ENCODE peak calls at places on chromosomes 11 and 22, in ten cellular contexts. One of them, this sample, is unnamed.

GRCh38 chr11:34960277-34960676 is 43.9 kb downstream of the PDHX start:
- DNase-seq in coronary artery: no peak
- DNase-seq in substantia nigra: no peak
- DNase-seq in mammary epithelial cell: no peak
- DNase-seq in A549: no peak
- DNase-seq in dorsolateral prefrontal cortex: no peak
- DNase-seq in fibroblast of lung: no peak
- DNase-seq in tibial artery: peak; percentile 21
- DNase-seq in cardiac muscle cell: peak; percentile 4
- DNase-seq in heart right ventricle: peak; percentile 22
- DNase-seq in this sample: no peak

GRCh38 chr11:120198787-120199469 is 11.9 kb upstream of the OAF start:
- DNase-seq in tibial artery: no peak
- DNase-seq in fibroblast of lung: no peak
- DNase-seq in heart right ventricle: no peak
- DNase-seq in cardiac muscle cell: no peak
- DNase-seq in coronary artery: no peak
- DNase-seq in dorsolateral prefrontal cortex: no peak
- DNase-seq in substantia nigra: no peak
- DNase-seq in mammary epithelial cell: no peak
- DNase-seq in A549: no peak
- DNase-seq in this sample: peak; percentile 40

GRCh38 chr11:1198766-1199688 is 23.8 kb upstream of the MUC5B start:
- DNase-seq in substantia nigra: no peak
- DNase-seq in fibroblast of lung: no peak
- DNase-seq in A549: no peak
- DNase-seq in heart right ventricle: no peak
- DNase-seq in tibial artery: peak; percentile 10
- DNase-seq in coronary artery: no peak
- DNase-seq in cardiac muscle cell: no peak
- DNase-seq in mammary epithelial cell: no peak
- DNase-seq in dorsolateral prefrontal cortex: no peak
- DNase-seq in this sample: peak; percentile 10

GRCh38 chr11:104891135-104891534 is 7.1 kb downstream of the CASP12 start:
- DNase-seq in cardiac muscle cell: no peak
- DNase-seq in coronary artery: no peak
- DNase-seq in tibial artery: no peak
- DNase-seq in fibroblast of lung: no peak
- DNase-seq in substantia nigra: no peak
- DNase-seq in A549: no peak
- DNase-seq in mammary epithelial cell: no peak
- DNase-seq in dorsolateral prefrontal cortex: no peak
- DNase-seq in heart right ventricle: no peak
- DNase-seq in this sample: no peak

GRCh38 chr11:126079640-126080205 is 17.1 kb upstream of the CDON start:
- DNase-seq in cardiac muscle cell: no peak
- DNase-seq in A549: no peak
- DNase-seq in substantia nigra: no peak
- DNase-seq in fibroblast of lung: no peak
- DNase-seq in tibial artery: no peak
- DNase-seq in coronary artery: no peak
- DNase-seq in dorsolateral prefrontal cortex: no peak
- DNase-seq in mammary epithelial cell: no peak
- DNase-seq in heart right ventricle: no peak
- DNase-seq in this sample: no peak

GRCh38 chr11:22690245-22690644 is 23.8 kb downstream of the GAS2 start:
- DNase-seq in dorsolateral prefrontal cortex: no peak
- DNase-seq in coronary artery: no peak
- DNase-seq in heart right ventricle: no peak
- DNase-seq in fibroblast of lung: no peak
- DNase-seq in A549: no peak
- DNase-seq in tibial artery: no peak
- DNase-seq in cardiac muscle cell: no peak
- DNase-seq in mammary epithelial cell: no peak
- DNase-seq in substantia nigra: no peak
- DNase-seq in this sample: no peak

GRCh38 chr11:111736191-111736590 is 30.0 kb downstream of the PPP2R1B start:
- DNase-seq in heart right ventricle: peak; percentile 20
- DNase-seq in dorsolateral prefrontal cortex: no peak
- DNase-seq in A549: no peak
- DNase-seq in coronary artery: no peak
- DNase-seq in tibial artery: peak; percentile 40
- DNase-seq in fibroblast of lung: peak; percentile 75
- DNase-seq in substantia nigra: no peak
- DNase-seq in mammary epithelial cell: no peak
- DNase-seq in cardiac muscle cell: peak; percentile 78
- DNase-seq in this sample: peak; percentile 37

GRCh38 chr11:73308963-73309960 is 1.2 kb downstream of the ARHGEF17 start:
- DNase-seq in cardiac muscle cell: peak; percentile 99
- DNase-seq in fibroblast of lung: peak; percentile 96
- DNase-seq in tibial artery: peak; percentile 94
- DNase-seq in substantia nigra: no peak
- DNase-seq in A549: peak; percentile 84
- DNase-seq in mammary epithelial cell: peak; percentile 95
- DNase-seq in heart right ventricle: peak; percentile 91
- DNase-seq in coronary artery: peak; percentile 98
- DNase-seq in dorsolateral prefrontal cortex: no peak
- DNase-seq in this sample: peak; percentile 91

DNA sequence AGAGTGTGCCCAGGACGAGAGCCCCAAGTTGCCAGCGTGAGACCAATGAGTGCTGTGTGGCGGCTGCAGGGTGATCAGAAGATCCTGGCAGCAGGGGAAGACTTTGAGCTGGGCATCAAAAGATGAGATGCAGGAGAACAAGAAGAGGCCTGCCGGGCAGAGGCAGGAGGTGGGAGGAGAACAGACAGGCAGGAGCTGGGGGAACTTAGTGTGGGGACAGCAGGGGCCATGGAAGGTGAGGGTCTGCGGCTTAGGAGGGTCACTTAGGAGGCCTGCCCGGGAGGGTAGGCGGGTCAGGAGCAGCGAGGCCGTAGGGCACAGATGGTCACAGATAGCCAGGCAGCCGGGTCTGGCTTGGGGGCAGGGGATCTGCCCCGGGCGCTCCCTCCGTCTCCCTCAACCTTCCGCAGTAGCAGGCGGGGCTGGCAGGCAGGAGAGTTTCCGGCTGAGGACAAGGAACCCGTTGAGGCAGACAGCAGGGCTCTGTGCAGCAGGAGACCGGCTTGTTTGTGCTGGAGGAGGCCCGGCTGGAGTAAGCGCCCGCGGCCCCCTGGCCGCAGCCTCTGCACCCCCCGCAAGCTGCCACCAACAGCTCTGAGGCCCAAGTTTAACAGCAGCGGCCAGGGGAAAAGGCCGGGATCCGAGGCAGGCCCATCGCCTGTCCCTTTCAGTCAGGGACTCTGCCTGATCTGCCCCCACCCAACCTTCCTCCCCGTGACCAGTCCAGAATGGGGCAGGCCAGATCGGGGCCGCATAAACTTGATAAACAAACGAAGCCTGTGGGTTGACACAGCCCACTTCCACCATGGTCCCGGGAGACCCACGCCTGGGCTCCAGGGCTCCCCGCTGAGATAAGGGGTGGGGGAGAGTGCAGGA is 13.8 kb downstream of the SCARF2 start:
- DNase-seq in coronary artery: no peak
- DNase-seq in substantia nigra: no peak
- DNase-seq in tibial artery: no peak
- DNase-seq in fibroblast of lung: no peak
- DNase-seq in mammary epithelial cell: no peak
- DNase-seq in A549: no peak
- DNase-seq in cardiac muscle cell: no peak
- DNase-seq in heart right ventricle: no peak
- DNase-seq in dorsolateral prefrontal cortex: no peak
- DNase-seq in this sample: no peak
- H3K27ac ChIP-seq in coronary artery: peak overlapping the region; percentile 70
- H3K27ac ChIP-seq in substantia nigra: peak overlapping the region; percentile 67
- H3K27ac ChIP-seq in tibial artery: peak overlapping the region; percentile 55
- H3K27ac ChIP-seq in fibroblast of lung: peak overlapping the region; percentile 1
- H3K27ac ChIP-seq in mammary epithelial cell: no peak overlapping the region
- H3K27ac ChIP-seq in A549: no peak overlapping the region
- H3K27ac ChIP-seq in cardiac muscle cell: peak overlapping the region; percentile 25
- H3K27ac ChIP-seq in heart right ventricle: peak overlapping the region; percentile 71
- H3K27ac ChIP-seq in dorsolateral prefrontal cortex: no peak overlapping the region
- H3K27ac ChIP-seq in this sample: peak overlapping the region; percentile 2

GRCh38 chr11:65896009-65896999 is 3.9 kb downstream of the FOSL1 start:
- DNase-seq in tibial artery: no peak
- DNase-seq in coronary artery: no peak
- DNase-seq in heart right ventricle: no peak
- DNase-seq in dorsolateral prefrontal cortex: no peak
- DNase-seq in A549: no peak
- DNase-seq in cardiac muscle cell: no peak
- DNase-seq in fibroblast of lung: no peak
- DNase-seq in substantia nigra: no peak
- DNase-seq in mammary epithelial cell: no peak
- DNase-seq in this sample: no peak

GRCh38 chr11:65892661-65893317 is 2.3 kb downstream of the CCDC85B start:
- DNase-seq in tibial artery: no peak
- DNase-seq in fibroblast of lung: no peak
- DNase-seq in coronary artery: no peak
- DNase-seq in substantia nigra: no peak
- DNase-seq in A549: no peak
- DNase-seq in heart right ventricle: no peak
- DNase-seq in mammary epithelial cell: no peak
- DNase-seq in dorsolateral prefrontal cortex: no peak
- DNase-seq in cardiac muscle cell: no peak
- DNase-seq in this sample: no peak

GRCh38 chr11:65897020-65897471 is 3.1 kb downstream of the FOSL1 start:
- DNase-seq in mammary epithelial cell: no peak
- DNase-seq in dorsolateral prefrontal cortex: no peak
- DNase-seq in cardiac muscle cell: no peak
- DNase-seq in coronary artery: no peak
- DNase-seq in tibial artery: no peak
- DNase-seq in substantia nigra: no peak
- DNase-seq in fibroblast of lung: peak; percentile 28
- DNase-seq in heart right ventricle: no peak
- DNase-seq in A549: no peak
- DNase-seq in this sample: no peak

GRCh38 chr11:65894034-65894591 is 3.6 kb downstream of the CCDC85B start:
- DNase-seq in dorsolateral prefrontal cortex: no peak
- DNase-seq in fibroblast of lung: no peak
- DNase-seq in tibial artery: no peak
- DNase-seq in coronary artery: no peak
- DNase-seq in heart right ventricle: peak; percentile 65
- DNase-seq in substantia nigra: no peak
- DNase-seq in cardiac muscle cell: no peak
- DNase-seq in mammary epithelial cell: no peak
- DNase-seq in A549: no peak
- DNase-seq in this sample: no peak

GRCh38 chr11:65895482-65895981 is 4.7 kb downstream of the FOSL1 start:
- DNase-seq in coronary artery: no peak
- DNase-seq in cardiac muscle cell: no peak
- DNase-seq in mammary epithelial cell: no peak
- DNase-seq in dorsolateral prefrontal cortex: no peak
- DNase-seq in tibial artery: no peak
- DNase-seq in A549: no peak
- DNase-seq in fibroblast of lung: no peak
- DNase-seq in heart right ventricle: no peak
- DNase-seq in substantia nigra: no peak
- DNase-seq in this sample: no peak
- H3K27ac ChIP-seq in coronary artery: no peak overlapping the region
- H3K27ac ChIP-seq in cardiac muscle cell: no peak overlapping the region
- H3K27ac ChIP-seq in mammary epithelial cell: peak overlapping the region; percentile 4
- H3K27ac ChIP-seq in dorsolateral prefrontal cortex: no peak overlapping the region
- H3K27ac ChIP-seq in tibial artery: no peak overlapping the region
- H3K27ac ChIP-seq in A549: no peak overlapping the region
- H3K27ac ChIP-seq in fibroblast of lung: peak overlapping the region; percentile 100
- H3K27ac ChIP-seq in heart right ventricle: no peak overlapping the region
- H3K27ac ChIP-seq in substantia nigra: no peak overlapping the region
- H3K27ac ChIP-seq in this sample: no peak overlapping the region

GRCh38 chr11:118634435-118635236 is 27.2 kb downstream of the PHLDB1 start:
- DNase-seq in A549: no peak
- DNase-seq in mammary epithelial cell: peak; percentile 62
- DNase-seq in coronary artery: peak; percentile 88
- DNase-seq in fibroblast of lung: peak; percentile 78
- DNase-seq in substantia nigra: peak; percentile 26
- DNase-seq in heart right ventricle: peak; percentile 83
- DNase-seq in tibial artery: peak; percentile 77
- DNase-seq in dorsolateral prefrontal cortex: no peak
- DNase-seq in cardiac muscle cell: peak; percentile 85
- DNase-seq in this sample: peak; percentile 77

GRCh38 chr11:118633319-118633690 is 25.9 kb downstream of the PHLDB1 start:
- DNase-seq in fibroblast of lung: no peak
- DNase-seq in substantia nigra: no peak
- DNase-seq in A549: no peak
- DNase-seq in heart right ventricle: no peak
- DNase-seq in tibial artery: no peak
- DNase-seq in cardiac muscle cell: no peak
- DNase-seq in coronary artery: no peak
- DNase-seq in mammary epithelial cell: no peak
- DNase-seq in dorsolateral prefrontal cortex: no peak
- DNase-seq in this sample: no peak

GRCh38 chr11:118632577-118633318 is 25.3 kb downstream of the PHLDB1 start:
- DNase-seq in mammary epithelial cell: no peak
- DNase-seq in dorsolateral prefrontal cortex: no peak
- DNase-seq in cardiac muscle cell: no peak
- DNase-seq in A549: no peak
- DNase-seq in fibroblast of lung: no peak
- DNase-seq in heart right ventricle: no peak
- DNase-seq in coronary artery: no peak
- DNase-seq in tibial artery: no peak
- DNase-seq in substantia nigra: no peak
- DNase-seq in this sample: no peak

GRCh38 chr11:118635237-118635591 is 27.8 kb downstream of the PHLDB1 start:
- DNase-seq in heart right ventricle: no peak
- DNase-seq in mammary epithelial cell: no peak
- DNase-seq in substantia nigra: no peak
- DNase-seq in A549: no peak
- DNase-seq in cardiac muscle cell: no peak
- DNase-seq in coronary artery: no peak
- DNase-seq in fibroblast of lung: no peak
- DNase-seq in dorsolateral prefrontal cortex: no peak
- DNase-seq in tibial artery: no peak
- DNase-seq in this sample: no peak

DNA sequence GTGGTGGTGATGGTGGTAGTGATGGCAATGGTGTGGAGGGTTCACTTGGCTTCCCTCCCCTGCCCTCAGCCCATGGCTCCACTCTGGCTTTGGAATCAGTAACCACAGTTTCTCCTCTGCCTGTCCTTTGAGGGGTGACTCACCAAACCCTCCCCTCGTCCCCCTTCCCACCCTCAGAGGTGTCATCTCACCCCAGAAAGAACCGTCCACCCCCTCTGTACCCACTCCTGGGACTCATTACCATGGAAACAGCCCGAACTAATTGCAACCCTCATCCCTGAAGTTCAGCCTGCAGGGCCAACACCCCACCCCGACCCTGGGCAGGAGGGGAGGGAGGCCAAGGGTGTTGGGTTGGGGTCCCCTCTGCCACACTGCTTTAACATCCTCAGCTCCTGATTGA is 26.6 kb downstream of the PHLDB1 start:
- DNase-seq in coronary artery: no peak
- DNase-seq in mammary epithelial cell: no peak
- DNase-seq in heart right ventricle: no peak
- DNase-seq in substantia nigra: no peak
- DNase-seq in A549: no peak
- DNase-seq in fibroblast of lung: peak; percentile 43
- DNase-seq in tibial artery: no peak
- DNase-seq in dorsolateral prefrontal cortex: no peak
- DNase-seq in cardiac muscle cell: no peak
- DNase-seq in this sample: no peak
- H3K27ac ChIP-seq in coronary artery: peak overlapping the region; percentile 91
- H3K27ac ChIP-seq in mammary epithelial cell: peak overlapping the region; percentile 32
- H3K27ac ChIP-seq in heart right ventricle: peak overlapping the region; percentile 75
- H3K27ac ChIP-seq in substantia nigra: peak overlapping the region; percentile 77
- H3K27ac ChIP-seq in A549: no peak overlapping the region
- H3K27ac ChIP-seq in fibroblast of lung: peak overlapping the region; percentile 65
- H3K27ac ChIP-seq in tibial artery: peak overlapping the region; percentile 87
- H3K27ac ChIP-seq in dorsolateral prefrontal cortex: peak overlapping the region; percentile 75
- H3K27ac ChIP-seq in cardiac muscle cell: no peak overlapping the region
- H3K27ac ChIP-seq in this sample: peak overlapping the region; percentile 60

GRCh38 chr11:19982761-19983495 is 177.3 kb downstream of the DBX1 start:
- DNase-seq in mammary epithelial cell: no peak
- DNase-seq in heart right ventricle: no peak
- DNase-seq in coronary artery: no peak
- DNase-seq in dorsolateral prefrontal cortex: no peak
- DNase-seq in cardiac muscle cell: peak; percentile 31
- DNase-seq in substantia nigra: no peak
- DNase-seq in fibroblast of lung: peak; percentile 69
- DNase-seq in A549: no peak
- DNase-seq in tibial artery: no peak
- DNase-seq in this sample: no peak
- H3K27ac ChIP-seq in mammary epithelial cell: no peak overlapping the region
- H3K27ac ChIP-seq in heart right ventricle: no peak overlapping the region
- H3K27ac ChIP-seq in coronary artery: peak overlapping the region; percentile 78
- H3K27ac ChIP-seq in dorsolateral prefrontal cortex: no peak overlapping the region
- H3K27ac ChIP-seq in cardiac muscle cell: no peak overlapping the region
- H3K27ac ChIP-seq in substantia nigra: no peak overlapping the region
- H3K27ac ChIP-seq in fibroblast of lung: no peak overlapping the region
- H3K27ac ChIP-seq in A549: peak overlapping the region; percentile 99
- H3K27ac ChIP-seq in tibial artery: peak overlapping the region; percentile 48
- H3K27ac ChIP-seq in this sample: no peak overlapping the region

This sample was measured in psoas muscle.